ENCODE peak calls at places on chromosomes 4 and X, in five cellular contexts. N is NCI-H2029 treated with DMSO at 0.1 percent for 48 hours, G is HuH-7, W is GM12865, J is Calu3. I is an unnamed sample.

GRCh38 chrX:36445576-36445975 is 526.0 kb downstream of the CFAP47 start:
- DNase-seq in N (no peak), G (no peak), W (no peak), J (no peak), I (no peak)

GRCh38 chr4:183503497-183504063 is 1.3 kb upstream of the ING2 start:
- DNase-seq in N (peak), G (no peak), W (peak), J (no peak), I (no peak)

GRCh38 chr4:105194328-105195231 is 47.9 kb downstream of the TET2 start:
- DNase-seq in N (no peak), G (no peak), W (peak), J (no peak), I (no peak)

GRCh38 chr4:147078875-147079658 is 133.4 kb upstream of the TTC29 start:
- DNase-seq in N (no peak), G (no peak), W (no peak), J (no peak), I (no peak)

GRCh38 chr4:71188197-71188625 is 150.6 kb upstream of the SLC4A4 start:
- DNase-seq in N (no peak), G (peak), W (no peak), J (no peak), I (no peak)

GRCh38 chrX:33908898-33909297 is 223.2 kb downstream of the FAM47A start:
- DNase-seq in N (no peak), G (no peak), W (no peak), J (no peak), I (no peak)

GRCh38 chrX:69314436-69315348 is 149.4 kb upstream of the PJA1 start:
- DNase-seq in N (no peak), G (no peak), W (no peak), J (no peak), I (no peak)

GRCh38 chrX:46576458-46576857 is 2.9 kb downstream of the CHST7 start:
- DNase-seq in N (no peak), G (no peak), W (no peak), J (no peak), I (no peak)

GRCh38 chr4:132493476-132493875 is 655.6 kb upstream of the PCDH10 start:
- DNase-seq in N (no peak), G (no peak), W (no peak), J (no peak), I (no peak)

GRCh38 chr4:129403848-129404247 is 307.9 kb downstream of the C4orf33 start:
- DNase-seq in N (no peak), G (no peak), W (no peak), J (no peak), I (no peak)

GRCh38 chrX:100895365-100896075 is 21.4 kb upstream of the NOX1 start:
- DNase-seq in N (peak), G (peak), W (peak), J (peak), I (peak)

GRCh38 chr4:13640149-13640671 is 12.7 kb upstream of the BOD1L1 start:
- DNase-seq in N (no peak), G (no peak), W (no peak), J (no peak), I (no peak)

GRCh38 chr4:129008096-129008495 is 85.2 kb downstream of the SCLT1 start:
- DNase-seq in N (no peak), G (no peak), W (no peak), J (no peak), I (no peak)

GRCh38 chr4:149684516-149684915 is 131.1 kb downstream of the IQCM start:
- DNase-seq in N (no peak), G (no peak), W (no peak), J (no peak), I (no peak)

GRCh38 chrX:121231566-121232358 is 184.4 kb downstream of the GLUD2 start:
- DNase-seq in N (no peak), G (no peak), W (no peak), J (no peak), I (no peak)

GRCh38 chr4:72408568-72408967 is 160.5 kb downstream of the ADAMTS3 start:
- DNase-seq in N (no peak), G (no peak), W (no peak), J (no peak), I (no peak)

GRCh38 chr4:174156239-174156826 is 127.1 kb downstream of the FBXO8 start:
- DNase-seq in N (no peak), G (peak), W (peak), J (peak), I (peak)

GRCh38 chr4:126306152-126306869 is 991.6 kb downstream of the FAT4 start:
- DNase-seq in N (no peak), G (no peak), W (no peak), J (no peak), I (no peak)

GRCh38 chrX:107324493-107325310 is 118.3 kb downstream of the DNAAF6 start:
- DNase-seq in N (no peak), G (peak), W (peak), J (peak), I (no peak)

GRCh38 chrX:120120223-120120622 is 4.5 kb upstream of the RHOXF1 start:
- DNase-seq in N (peak), G (no peak), W (no peak), J (no peak), I (no peak)

GRCh38 chrX:54358424-54359211 is 772 bp upstream of the WNK3 start:
- DNase-seq in N (peak), G (no peak), W (no peak), J (no peak), I (no peak)

GRCh38 chr4:108193891-108194672 is 25.4 kb upstream of the LEF1 start:
- DNase-seq in N (no peak), G (no peak), W (no peak), J (no peak), I (no peak)

GRCh38 chr4:124783847-124784246 is 71.3 kb upstream of the ANKRD50 start:
- DNase-seq in N (no peak), G (no peak), W (no peak), J (no peak), I (no peak)

GRCh38 chr4:53640576-53641459 is 49.5 kb upstream of the LNX1 start:
- DNase-seq in N (peak), G (no peak), W (peak), J (peak), I (no peak)

GRCh38 chrX:71911731-71912050 is 1.0 kb downstream of the NHSL2 start:
- DNase-seq in N (no peak), G (no peak), W (no peak), J (peak), I (no peak)

GRCh38 chr4:15684498-15684897 is 2.9 kb downstream of the FAM200B start:
- DNase-seq in N (no peak), G (no peak), W (no peak), J (no peak), I (no peak)

GRCh38 chr4:85149656-85150055 is 183.2 kb upstream of the WDFY3 start:
- DNase-seq in N (no peak), G (no peak), W (no peak), J (no peak), I (no peak)

GRCh38 chrX:43881410-43882293 is 598 bp downstream of the MAOB start:
- DNase-seq in N (no peak), G (peak), W (no peak), J (peak), I (no peak)

GRCh38 chrX:55210931-55211677 is 9.0 kb upstream of the PAGE5 start:
- DNase-seq in N (no peak), G (peak), W (no peak), J (peak), I (no peak)

GRCh38 chrX:8639949-8640348 is 92.0 kb downstream of the ANOS1 start:
- DNase-seq in N (no peak), G (no peak), W (no peak), J (no peak), I (no peak)

GRCh38 chrX:115690554-115691216 is 129.7 kb downstream of the PLS3 start:
- DNase-seq in N (peak), G (peak), W (peak), J (peak), I (peak)

GRCh38 chrX:58025979-58026378 is 115.7 kb upstream of the ZXDA start:
- DNase-seq in N (peak), G (no peak), W (peak), J (peak), I (peak)

GRCh38 chr4:104022871-104023270 is 303.1 kb upstream of the TACR3 start:
- DNase-seq in N (no peak), G (no peak), W (no peak), J (no peak), I (no peak)

GRCh38 chr4:62487016-62487415 is 1286.9 kb downstream of the ADGRL3 start:
- DNase-seq in N (no peak), G (no peak), W (no peak), J (no peak), I (no peak)

GRCh38 chrX:42248226-42248625 is 324.9 kb upstream of the CASK start:
- DNase-seq in N (no peak), G (no peak), W (no peak), J (no peak), I (no peak)

GRCh38 chrX:123695242-123695641 is 37.6 kb downstream of the THOC2 start:
- DNase-seq in N (no peak), G (no peak), W (no peak), J (no peak), I (no peak)

GRCh38 chr4:188714907-188715306 is 575.7 kb downstream of the TRIML1 start:
- DNase-seq in N (no peak), G (no peak), W (no peak), J (no peak), I (no peak)

GRCh38 chr4:90515191-90515590 is 388.0 kb downstream of the CCSER1 start:
- DNase-seq in N (no peak), G (no peak), W (no peak), J (no peak), I (no peak)

GRCh38 chr4:189785257-189785656 is 155.4 kb upstream of the FRG1 start:
- DNase-seq in N (no peak), G (no peak), W (no peak), J (no peak), I (no peak)

GRCh38 chrX:68060506-68061205 is 372.6 kb downstream of the OPHN1 start:
- DNase-seq in N (no peak), G (no peak), W (no peak), J (no peak), I (no peak)